ENCODE peak calls at places on chromosomes 1 and 21, in four cellular contexts. G is SHP77, D is Calu3, F is GOT3. J is an unnamed sample.
A peak's percentile ranks its signal among the peaks of the same experiment; 100 is the strongest.

GRCh38 chr21:41615613-41616012 is 107.7 kb upstream of the TMPRSS2 start:
- DNase-seq in G (no peak), D (no peak), F (no peak), J (no peak)

GRCh38 chr1:226447932-226448670 is 40.2 kb upstream of the PARP1 start:
- DNase-seq in G (no peak), D (no peak), F (no peak), J (no peak)

GRCh38 chr1:222331340-222331739 is 216.6 kb downstream of the HHIPL2 start:
- DNase-seq in G (no peak), D (no peak), F (no peak), J (no peak)

GRCh38 chr1:209248649-209249279 is 334.8 kb upstream of the CAMK1G start:
- DNase-seq in G (peak; percentile 46), D (peak; percentile 79), F (no peak), J (peak; percentile 91)

GRCh38 chr1:227424948-227425347 is 106.7 kb upstream of the CDC42BPA start:
- DNase-seq in G (peak; percentile 16), D (no peak), F (no peak), J (no peak)

GRCh38 chr1:185694081-185694480 is 40.1 kb upstream of the HMCN1 start:
- DNase-seq in G (no peak), D (no peak), F (no peak), J (no peak)

GRCh38 chr21:38989745-38990423 is 184.2 kb downstream of the ETS2 start:
- DNase-seq in G (peak; percentile 76), D (no peak), F (no peak), J (peak; percentile 70)

GRCh38 chr1:3750716-3751115 is 1.5 kb upstream of the CCDC27 start:
- DNase-seq in G (no peak), D (no peak), F (no peak), J (no peak)

GRCh38 chr1:93275634-93276295 is 69.9 kb upstream of the DR1 start:
- DNase-seq in G (no peak), D (no peak), F (no peak), J (no peak)

GRCh38 chr1:153616885-153617428 is 832 bp upstream of the S100A14 start:
- DNase-seq in G (no peak), D (no peak), F (no peak), J (no peak)

GRCh38 chr1:226988337-226988672 is 48.2 kb downstream of the COQ8A start:
- DNase-seq in G (no peak), D (peak; percentile 40), F (no peak), J (no peak)

GRCh38 chr21:36698160-36699025 is 522 bp upstream of the SIM2 start:
- DNase-seq in G (no peak), D (peak; percentile 71), F (no peak), J (no peak)

GRCh38 chr1:33380811-33381210 is 50.1 kb downstream of the PHC2 start:
- DNase-seq in G (no peak), D (no peak), F (no peak), J (no peak)

GRCh38 chr1:54307305-54307704 is 98.9 kb downstream of the SSBP3 start:
- DNase-seq in G (no peak), D (no peak), F (no peak), J (no peak)

GRCh38 chr1:37169743-37170275 is 135.5 kb upstream of the GRIK3 start:
- DNase-seq in G (no peak), D (no peak), F (no peak), J (no peak)

GRCh38 chr1:197614916-197615692 is 160.2 kb downstream of the DENND1B start:
- DNase-seq in G (peak; percentile 15), D (peak; percentile 48), F (no peak), J (peak; percentile 54)

GRCh38 chr21:26756491-26757159 is 88.6 kb downstream of the ADAMTS1 start:
- DNase-seq in G (no peak), D (no peak), F (no peak), J (peak; percentile 68)

GRCh38 chr21:34595457-34595856 is 19.5 kb downstream of the RCAN1 start:
- DNase-seq in G (no peak), D (no peak), F (no peak), J (no peak)